ENCODE peak calls at places on chromosomes 13 and 19, in four cellular contexts. C is NCI-H1417, O is 8988T, X is Caki2. P is an unnamed sample.

GRCh38 chr13:41054212-41054877 is 7.0 kb upstream of the WBP4 start:
- DNase-seq in O (no peak), X (peak), C (peak), P (peak)

GRCh38 chr13:33994826-33995502 is 177.0 kb downstream of the RFC3 start:
- DNase-seq in C (no peak), X (no peak), O (no peak), P (no peak)

GRCh38 chr13:112724788-112725345 is 35.0 kb downstream of the ATP11A start:
- DNase-seq in C (no peak), O (no peak), X (no peak), P (peak)

GRCh38 chr13:65555973-65556372 is 1674.2 kb downstream of the PCDH9 start:
- DNase-seq in O (no peak), C (no peak), X (no peak), P (no peak)

GRCh38 chr19:38707512-38708114 is 36.7 kb downstream of the CAPN12 start:
- DNase-seq in O (no peak), X (no peak), C (no peak), P (peak)

GRCh38 chr19:46442808-46443450 is 14.2 kb upstream of the PNMA8C start:
- DNase-seq in O (no peak), C (no peak), X (peak), P (no peak)

GRCh38 chr13:92589955-92590354 is 636.7 kb upstream of the GPC6 start:
- DNase-seq in X (no peak), O (no peak), C (no peak), P (no peak)

GRCh38 chr19:43625918-43626579 is 6.6 kb upstream of the ZNF428 start:
- DNase-seq in O (no peak), C (no peak), X (no peak), P (no peak)

GRCh38 chr13:32659736-32660135 is 73.5 kb downstream of the PDS5B start:
- DNase-seq in C (no peak), X (no peak), O (no peak), P (no peak)

GRCh38 chr19:5628470-5628869 is 5.6 kb downstream of the SAFB start:
- DNase-seq in O (no peak), X (no peak), C (no peak), P (no peak)

GRCh38 chr13:24511019-24511823 is 1.4 kb downstream of the PARP4 start:
- DNase-seq in C (peak), X (peak), O (peak), P (peak)

GRCh38 chr13:31824705-31825512 is 85.6 kb downstream of the RXFP2 start:
- DNase-seq in O (no peak), C (no peak), X (no peak), P (peak)

GRCh38 chr13:24716011-24716410 is 35.8 kb downstream of the ATP12A start:
- DNase-seq in C (no peak), O (no peak), X (no peak), P (no peak)

GRCh38 chr13:30194906-30195305 is 112.4 kb downstream of the KATNAL1 start:
- DNase-seq in X (no peak), C (no peak), O (no peak), P (no peak)

GRCh38 chr19:45448425-45448756 is 19.4 kb upstream of the FOSB start:
- DNase-seq in X (no peak), C (no peak), O (no peak), P (no peak)

GRCh38 chr19:38693380-38694223 is 46.2 kb downstream of the ACTN4 start:
- DNase-seq in X (peak), C (no peak), O (peak), P (no peak)

P was measured in DMS53.